ENCODE peak calls at places on chromosomes 6 and 20, in eight cellular contexts. A, F, I, K, G, J, S and H are unnamed samples.

GRCh38 chr6:21846541-21847451 is 253.2 kb downstream of the SOX4 start:
- DNase-seq in A (no peak), F (no peak), I (no peak), K (peak), G (no peak), J (no peak), S (no peak), H (no peak)

GRCh38 chr6:107679457-107679856 is 144.7 kb downstream of the SCML4 start:
- DNase-seq in A (no peak), F (no peak), I (no peak), K (no peak), G (no peak), J (no peak), S (no peak), H (no peak)

GRCh38 chr6:54085526-54085925 is 25.7 kb upstream of the MLIP start:
- DNase-seq in A (no peak), F (no peak), I (no peak), K (no peak), G (no peak), J (no peak), S (no peak), H (no peak)

GRCh38 chr6:34305982-34306702 is 57.3 kb upstream of the SMIM29 start:
- DNase-seq in A (no peak), F (peak), I (no peak), K (no peak), G (no peak), J (no peak), S (no peak), H (peak)

GRCh38 chr6:112906737-112907136 is 559.6 kb downstream of the RFPL4B start:
- DNase-seq in A (no peak), F (no peak), I (no peak), K (no peak), G (no peak), J (no peak), S (no peak), H (peak)

GRCh38 chr6:5681480-5681879 is 325.2 kb downstream of the NRN1 start:
- DNase-seq in A (no peak), F (no peak), I (no peak), K (no peak), G (no peak), J (no peak), S (no peak), H (no peak)

GRCh38 chr6:117601811-117602150 is 530 bp downstream of the GOPC start:
- DNase-seq in A (no peak), F (no peak), I (peak), K (peak), G (no peak), J (no peak), S (no peak), H (no peak)

GRCh38 chr6:109483744-109484075 is 691 bp upstream of the ZBTB24 start:
- DNase-seq in A (no peak), F (no peak), I (no peak), K (no peak), G (no peak), J (no peak), S (no peak), H (no peak)

GRCh38 chr6:20237677-20238460 is 25.6 kb upstream of the MBOAT1 start:
- DNase-seq in A (no peak), F (no peak), I (no peak), K (no peak), G (no peak), J (no peak), S (no peak), H (no peak)

GRCh38 chr20:34704177-34705007 is at the start of gene TP53INP2:
- DNase-seq in A (peak), F (peak), I (peak), K (peak), G (peak), J (peak), S (peak), H (peak)

GRCh38 chr6:108528878-108529277 is 31.8 kb upstream of the FOXO3 start:
- DNase-seq in A (no peak), F (no peak), I (no peak), K (no peak), G (no peak), J (no peak), S (no peak), H (no peak)

GRCh38 chr6:89204096-89204495 is 13.1 kb downstream of the GABRR1 start:
- DNase-seq in A (no peak), F (no peak), I (no peak), K (no peak), G (no peak), J (no peak), S (no peak), H (no peak)

GRCh38 chr6:106084106-106084963 is 1.8 kb upstream of the PRDM1 start:
- DNase-seq in A (no peak), F (no peak), I (peak), K (peak), G (peak), J (no peak), S (no peak), H (peak)

GRCh38 chr6:147449405-147450161 is 58.9 kb upstream of the SAMD5 start:
- DNase-seq in A (no peak), F (no peak), I (no peak), K (no peak), G (no peak), J (no peak), S (no peak), H (no peak)

GRCh38 chr6:90219168-90219985 is 77.3 kb downstream of the BACH2 start:
- DNase-seq in A (no peak), F (peak), I (peak), K (peak), G (peak), J (no peak), S (no peak), H (no peak)

GRCh38 chr6:46053034-46053933 is 37.6 kb upstream of the CLIC5 start:
- DNase-seq in A (peak), F (no peak), I (no peak), K (no peak), G (no peak), J (no peak), S (no peak), H (no peak)

GRCh38 chr20:52372169-52372568 is 180.6 kb upstream of the ZFP64 start:
- DNase-seq in A (no peak), F (no peak), I (no peak), K (no peak), G (no peak), J (no peak), S (no peak), H (no peak)

GRCh38 chr20:2314759-2315439 is 19.1 kb downstream of the TGM3 start:
- DNase-seq in A (peak), F (no peak), I (no peak), K (no peak), G (no peak), J (no peak), S (no peak), H (peak)

GRCh38 chr20:19213946-19214490 is 1.6 kb downstream of the SLC24A3 start:
- DNase-seq in A (no peak), F (no peak), I (no peak), K (no peak), G (no peak), J (no peak), S (no peak), H (no peak)

GRCh38 chr6:107361568-107362270 is 97.6 kb downstream of the PDSS2 start:
- DNase-seq in A (no peak), F (no peak), I (no peak), K (no peak), G (peak), J (no peak), S (no peak), H (no peak)

GRCh38 chr6:127291495-127291894 is 24.8 kb downstream of the RNF146 start:
- DNase-seq in A (no peak), F (no peak), I (no peak), K (no peak), G (no peak), J (no peak), S (no peak), H (no peak)

GRCh38 chr6:160128125-160128683 is 6.6 kb downstream of the SLC22A1 start:
- DNase-seq in A (no peak), F (no peak), I (no peak), K (no peak), G (no peak), J (peak), S (no peak), H (no peak)

GRCh38 chr20:21511850-21512633 is 1.8 kb downstream of the NKX2-2 start:
- DNase-seq in A (no peak), F (no peak), I (no peak), K (no peak), G (peak), J (no peak), S (no peak), H (no peak)

GRCh38 chr20:63810730-63811490 is 20.2 kb downstream of the ZBTB46 start:
- DNase-seq in A (no peak), F (no peak), I (no peak), K (no peak), G (no peak), J (no peak), S (no peak), H (no peak)

GRCh38 chr6:551405-551804 is 105.5 kb downstream of the HUS1B start:
- DNase-seq in A (no peak), F (no peak), I (no peak), K (no peak), G (peak), J (no peak), S (no peak), H (no peak)

GRCh38 chr6:18269253-18269652 is 4.9 kb upstream of the DEK start:
- DNase-seq in A (no peak), F (no peak), I (no peak), K (no peak), G (no peak), J (no peak), S (no peak), H (no peak)

GRCh38 chr6:155093430-155093829 is 98.3 kb downstream of the TIAM2 start:
- DNase-seq in A (no peak), F (no peak), I (no peak), K (no peak), G (no peak), J (no peak), S (peak), H (no peak)

GRCh38 chr6:141164042-141164748 is 968.5 kb upstream of the GJE1 start:
- DNase-seq in A (no peak), F (peak), I (no peak), K (no peak), G (no peak), J (no peak), S (no peak), H (no peak)

GRCh38 chr20:10619427-10619826 is 54.4 kb downstream of the JAG1 start:
- DNase-seq in A (no peak), F (no peak), I (no peak), K (no peak), G (no peak), J (no peak), S (no peak), H (no peak)

GRCh38 chr6:35797837-35798526 is 859 bp upstream of the CLPS start:
- DNase-seq in A (no peak), F (no peak), I (no peak), K (no peak), G (no peak), J (no peak), S (no peak), H (no peak)

GRCh38 chr6:159692303-159693127 is 526 bp downstream of the SOD2 start:
- DNase-seq in A (peak), F (no peak), I (peak), K (peak), G (no peak), J (no peak), S (peak), H (no peak)

GRCh38 chr6:43747734-43748133 is 22.3 kb upstream of the VEGFA start:
- DNase-seq in A (no peak), F (no peak), I (no peak), K (no peak), G (peak), J (no peak), S (no peak), H (no peak)

GRCh38 chr6:164845773-164846172 is 463.6 kb downstream of the C6orf118 start:
- DNase-seq in A (no peak), F (no peak), I (no peak), K (no peak), G (no peak), J (no peak), S (no peak), H (no peak)

GRCh38 chr6:151089916-151090443 is 149.8 kb upstream of the AKAP12 start:
- DNase-seq in A (no peak), F (no peak), I (no peak), K (no peak), G (no peak), J (peak), S (no peak), H (no peak)